ENCODE peak calls at places on chromosomes 5 and 9, in seven cellular contexts. One of them, this sample, is unnamed.
A peak's percentile ranks its signal among the peaks of the same experiment; 100 is the strongest.

GRCh38 chr9:14348241-14349140 is 34.5 kb upstream of the NFIB start:
- DNase-seq in cardiac muscle cell: no peak
- DNase-seq in SK-N-SH: peak; percentile 16
- DNase-seq in PC-9: no peak
- DNase-seq in ovary: no peak
- DNase-seq in IMR-90: no peak
- DNase-seq in coronary artery: no peak
- DNase-seq in this sample: no peak

GRCh38 chr5:541888-542692 is 17.8 kb upstream of the SLC9A3 start:
- DNase-seq in PC-9: no peak
- DNase-seq in cardiac muscle cell: no peak
- DNase-seq in IMR-90: no peak
- DNase-seq in ovary: no peak
- DNase-seq in coronary artery: no peak
- DNase-seq in SK-N-SH: no peak
- DNase-seq in this sample: no peak

GRCh38 chr5:170482511-170482910 is 21.3 kb upstream of the KCNIP1 start:
- DNase-seq in SK-N-SH: no peak
- DNase-seq in ovary: no peak
- DNase-seq in IMR-90: no peak
- DNase-seq in cardiac muscle cell: no peak
- DNase-seq in coronary artery: peak; percentile 3
- DNase-seq in PC-9: no peak
- DNase-seq in this sample: no peak

GRCh38 chr5:148880696-148881095 is 54.3 kb downstream of the ADRB2 start:
- DNase-seq in cardiac muscle cell: peak; percentile 26
- DNase-seq in PC-9: no peak
- DNase-seq in SK-N-SH: no peak
- DNase-seq in IMR-90: no peak
- DNase-seq in coronary artery: no peak
- DNase-seq in ovary: no peak
- DNase-seq in this sample: no peak

GRCh38 chr5:92548351-92548750 is 1032.7 kb downstream of the NR2F1-AS1 start:
- DNase-seq in cardiac muscle cell: no peak
- DNase-seq in IMR-90: peak; percentile 88
- DNase-seq in ovary: no peak
- DNase-seq in PC-9: no peak
- DNase-seq in coronary artery: no peak
- DNase-seq in SK-N-SH: no peak
- DNase-seq in this sample: no peak

GRCh38 chr9:123655681-123656423 is 274.1 kb downstream of the DENND1A start:
- DNase-seq in PC-9: no peak
- DNase-seq in ovary: no peak
- DNase-seq in coronary artery: no peak
- DNase-seq in SK-N-SH: no peak
- DNase-seq in cardiac muscle cell: no peak
- DNase-seq in IMR-90: no peak
- DNase-seq in this sample: no peak

GRCh38 chr5:53427965-53428364 is 52.5 kb upstream of the FST start:
- DNase-seq in ovary: no peak
- DNase-seq in coronary artery: no peak
- DNase-seq in cardiac muscle cell: no peak
- DNase-seq in IMR-90: no peak
- DNase-seq in SK-N-SH: no peak
- DNase-seq in PC-9: no peak
- DNase-seq in this sample: no peak

GRCh38 chr5:179340465-179340864 is 4.8 kb downstream of the ADAMTS2 start:
- DNase-seq in SK-N-SH: no peak
- DNase-seq in IMR-90: no peak
- DNase-seq in ovary: no peak
- DNase-seq in PC-9: no peak
- DNase-seq in cardiac muscle cell: no peak
- DNase-seq in coronary artery: no peak
- DNase-seq in this sample: no peak

GRCh38 chr5:177314376-177315342 is 3.0 kb upstream of the MXD3 start:
- DNase-seq in coronary artery: no peak
- DNase-seq in IMR-90: no peak
- DNase-seq in cardiac muscle cell: no peak
- DNase-seq in SK-N-SH: no peak
- DNase-seq in ovary: peak; percentile 41
- DNase-seq in PC-9: no peak
- DNase-seq in this sample: no peak

GRCh38 chr9:129697956-129698757 is 32.7 kb downstream of the PRRX2 start:
- DNase-seq in coronary artery: peak; percentile 84
- DNase-seq in SK-N-SH: peak; percentile 67
- DNase-seq in cardiac muscle cell: no peak
- DNase-seq in ovary: peak; percentile 44
- DNase-seq in IMR-90: no peak
- DNase-seq in PC-9: no peak
- DNase-seq in this sample: no peak

GRCh38 chr5:111582962-111583669 is 70.8 kb upstream of the STARD4 start:
- DNase-seq in IMR-90: peak; percentile 89
- DNase-seq in SK-N-SH: no peak
- DNase-seq in coronary artery: no peak
- DNase-seq in PC-9: no peak
- DNase-seq in cardiac muscle cell: peak; percentile 92
- DNase-seq in ovary: no peak
- DNase-seq in this sample: no peak

GRCh38 chr5:39775058-39775457 is 350.3 kb upstream of the DAB2 start:
- DNase-seq in PC-9: no peak
- DNase-seq in cardiac muscle cell: no peak
- DNase-seq in SK-N-SH: no peak
- DNase-seq in ovary: no peak
- DNase-seq in coronary artery: no peak
- DNase-seq in IMR-90: peak; percentile 57
- DNase-seq in this sample: no peak

GRCh38 chr5:108983456-108984092 is 235.9 kb downstream of the FER start:
- DNase-seq in SK-N-SH: no peak
- DNase-seq in PC-9: no peak
- DNase-seq in coronary artery: no peak
- DNase-seq in IMR-90: peak; percentile 71
- DNase-seq in ovary: no peak
- DNase-seq in cardiac muscle cell: no peak
- DNase-seq in this sample: no peak

GRCh38 chr5:4375640-4376039 is 764.5 kb upstream of the ADAMTS16 start:
- DNase-seq in PC-9: no peak
- DNase-seq in coronary artery: no peak
- DNase-seq in ovary: no peak
- DNase-seq in cardiac muscle cell: no peak
- DNase-seq in IMR-90: no peak
- DNase-seq in SK-N-SH: no peak
- DNase-seq in this sample: no peak

GRCh38 chr5:26329562-26330189 is 708.7 kb downstream of the CDH9 start:
- DNase-seq in coronary artery: no peak
- DNase-seq in SK-N-SH: peak; percentile 14
- DNase-seq in IMR-90: no peak
- DNase-seq in cardiac muscle cell: peak; percentile 37
- DNase-seq in ovary: no peak
- DNase-seq in PC-9: no peak
- DNase-seq in this sample: no peak

GRCh38 chr9:76114144-76114543 is 223.7 kb downstream of the PCSK5 start:
- DNase-seq in PC-9: no peak
- DNase-seq in IMR-90: peak; percentile 34
- DNase-seq in ovary: peak; percentile 79
- DNase-seq in SK-N-SH: no peak
- DNase-seq in coronary artery: no peak
- DNase-seq in cardiac muscle cell: no peak
- DNase-seq in this sample: no peak

GRCh38 chr9:130078547-130078946 is 24.8 kb downstream of the GPR107 start:
- DNase-seq in cardiac muscle cell: no peak
- DNase-seq in coronary artery: no peak
- DNase-seq in PC-9: no peak
- DNase-seq in SK-N-SH: no peak
- DNase-seq in ovary: no peak
- DNase-seq in IMR-90: no peak
- DNase-seq in this sample: no peak

GRCh38 chr5:96193946-96194345 is 232.3 kb upstream of the ELL2 start:
- DNase-seq in ovary: no peak
- DNase-seq in SK-N-SH: no peak
- DNase-seq in IMR-90: no peak
- DNase-seq in cardiac muscle cell: no peak
- DNase-seq in coronary artery: no peak
- DNase-seq in PC-9: no peak
- DNase-seq in this sample: no peak

GRCh38 chr9:93655621-93656425 is 79.4 kb downstream of the PHF2 start:
- DNase-seq in ovary: peak; percentile 16
- DNase-seq in PC-9: no peak
- DNase-seq in SK-N-SH: no peak
- DNase-seq in cardiac muscle cell: no peak
- DNase-seq in IMR-90: no peak
- DNase-seq in coronary artery: peak; percentile 64
- DNase-seq in this sample: no peak

GRCh38 chr5:56763711-56764466 is 51.5 kb upstream of the MAP3K1 start:
- DNase-seq in SK-N-SH: peak; percentile 71
- DNase-seq in PC-9: peak; percentile 83
- DNase-seq in IMR-90: peak; percentile 65
- DNase-seq in ovary: no peak
- DNase-seq in coronary artery: no peak
- DNase-seq in cardiac muscle cell: no peak
- DNase-seq in this sample: no peak

GRCh38 chr5:31413030-31413812 is 118.7 kb downstream of the DROSHA start:
- DNase-seq in PC-9: no peak
- DNase-seq in cardiac muscle cell: no peak
- DNase-seq in IMR-90: no peak
- DNase-seq in SK-N-SH: no peak
- DNase-seq in ovary: no peak
- DNase-seq in coronary artery: no peak
- DNase-seq in this sample: no peak

DNA sequence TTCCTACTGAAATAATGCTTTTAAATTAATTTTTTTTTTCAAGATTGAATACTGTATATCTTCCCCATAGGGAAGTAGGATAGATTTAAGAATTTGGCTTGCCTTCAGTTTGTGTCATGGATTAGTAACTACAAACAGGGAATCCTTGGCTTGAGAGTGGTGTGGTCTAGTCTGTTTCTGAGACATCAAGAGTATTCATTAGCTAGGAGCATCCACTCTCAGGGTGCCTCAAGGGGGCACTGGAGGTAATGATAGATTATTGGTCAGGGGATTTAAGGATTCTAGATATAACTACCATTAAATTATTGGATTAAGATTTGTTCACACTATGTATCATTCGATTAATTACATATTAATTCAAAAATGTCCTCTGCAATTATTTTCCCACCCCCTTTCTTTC is 91.8 kb upstream of the TXNDC8 start:
- DNase-seq in PC-9: no peak
- DNase-seq in ovary: no peak
- DNase-seq in coronary artery: no peak
- DNase-seq in IMR-90: peak; percentile 12
- DNase-seq in SK-N-SH: no peak
- DNase-seq in cardiac muscle cell: no peak
- DNase-seq in this sample: no peak
- TF ChIP-seq CTCF in PC-9: no peak
- TF ChIP-seq CTCF in ovary: no peak
- TF ChIP-seq CTCF in coronary artery: no peak
- TF ChIP-seq CTCF in IMR-90: no peak
- TF ChIP-seq CTCF in SK-N-SH: no peak
- TF ChIP-seq CTCF in cardiac muscle cell: peak; percentile 20
- TF ChIP-seq CTCF in this sample: no peak

DNA sequence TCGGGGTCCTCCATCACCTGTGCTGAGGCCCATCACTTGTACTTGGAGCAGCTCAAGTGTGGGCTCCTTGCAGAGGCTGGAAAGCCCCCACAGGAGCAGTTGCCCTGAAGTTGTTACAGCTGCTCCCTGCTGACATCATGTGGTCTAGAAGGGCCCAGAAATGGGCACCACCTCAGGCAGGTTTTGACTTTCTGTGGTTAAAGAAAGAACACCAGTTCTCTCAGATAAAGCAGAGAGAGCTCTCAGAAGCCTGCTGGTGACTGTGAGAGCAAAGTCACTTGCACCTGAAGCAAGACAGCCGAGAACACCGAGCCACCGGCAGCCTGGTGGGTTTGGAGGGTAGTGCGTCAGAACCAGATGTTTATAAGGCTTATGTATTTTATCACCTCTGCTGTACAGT is 70.4 kb downstream of the MVB12B start:
- DNase-seq in cardiac muscle cell: no peak
- DNase-seq in SK-N-SH: no peak
- DNase-seq in coronary artery: no peak
- DNase-seq in ovary: no peak
- DNase-seq in IMR-90: no peak
- DNase-seq in PC-9: no peak
- DNase-seq in this sample: no peak
- TF ChIP-seq CTCF in cardiac muscle cell: no peak
- TF ChIP-seq CTCF in SK-N-SH: no peak
- TF ChIP-seq CTCF in coronary artery: no peak
- TF ChIP-seq CTCF in ovary: no peak
- TF ChIP-seq CTCF in IMR-90: no peak
- TF ChIP-seq CTCF in PC-9: no peak
- TF ChIP-seq CTCF in this sample: peak; percentile 9

GRCh38 chr5:76715484-76715733 is 517 bp upstream of the F2R start:
- DNase-seq in IMR-90: no peak
- DNase-seq in SK-N-SH: no peak
- DNase-seq in PC-9: no peak
- DNase-seq in ovary: no peak
- DNase-seq in coronary artery: no peak
- DNase-seq in cardiac muscle cell: no peak
- DNase-seq in this sample: no peak

GRCh38 chr5:76715734-76716455 is at the start of gene F2R:
- DNase-seq in SK-N-SH: peak; percentile 94
- DNase-seq in cardiac muscle cell: peak; percentile 80
- DNase-seq in PC-9: peak; percentile 30
- DNase-seq in IMR-90: peak; percentile 70
- DNase-seq in ovary: peak; percentile 54
- DNase-seq in coronary artery: peak; percentile 85
- DNase-seq in this sample: peak; percentile 87

GRCh38 chr5:76716456-76717157 is 681 bp downstream of the F2R start:
- DNase-seq in SK-N-SH: peak; percentile 56
- DNase-seq in ovary: no peak
- DNase-seq in PC-9: no peak
- DNase-seq in coronary artery: no peak
- DNase-seq in cardiac muscle cell: peak; percentile 28
- DNase-seq in IMR-90: no peak
- DNase-seq in this sample: no peak

GRCh38 chr5:76717222-76718083 is 1.5 kb downstream of the F2R start:
- DNase-seq in cardiac muscle cell: peak; percentile 10
- DNase-seq in SK-N-SH: no peak
- DNase-seq in ovary: no peak
- DNase-seq in PC-9: no peak
- DNase-seq in IMR-90: no peak
- DNase-seq in coronary artery: no peak
- DNase-seq in this sample: no peak

GRCh38 chr5:76714771-76715483 is 999 bp upstream of the F2R start:
- DNase-seq in ovary: peak; percentile 37
- DNase-seq in PC-9: peak; percentile 14
- DNase-seq in cardiac muscle cell: peak; percentile 33
- DNase-seq in IMR-90: no peak
- DNase-seq in coronary artery: no peak
- DNase-seq in SK-N-SH: peak; percentile 68
- DNase-seq in this sample: no peak
- TF ChIP-seq CTCF in ovary: no peak
- TF ChIP-seq CTCF in PC-9: no peak
- TF ChIP-seq CTCF in cardiac muscle cell: no peak
- TF ChIP-seq CTCF in IMR-90: no peak
- TF ChIP-seq CTCF in coronary artery: no peak
- TF ChIP-seq CTCF in SK-N-SH: no peak
- TF ChIP-seq CTCF in this sample: no peak

GRCh38 chr9:104177676-104178075 is 83.6 kb downstream of the SMC2 start:
- DNase-seq in IMR-90: no peak
- DNase-seq in coronary artery: no peak
- DNase-seq in cardiac muscle cell: no peak
- DNase-seq in ovary: no peak
- DNase-seq in PC-9: no peak
- DNase-seq in SK-N-SH: no peak
- DNase-seq in this sample: no peak

GRCh38 chr9:104173020-104173419 is 78.9 kb downstream of the SMC2 start:
- DNase-seq in PC-9: no peak
- DNase-seq in ovary: no peak
- DNase-seq in cardiac muscle cell: no peak
- DNase-seq in IMR-90: no peak
- DNase-seq in SK-N-SH: no peak
- DNase-seq in coronary artery: no peak
- DNase-seq in this sample: no peak

GRCh38 chr9:104177003-104177611 is 83.0 kb downstream of the SMC2 start:
- DNase-seq in IMR-90: no peak
- DNase-seq in cardiac muscle cell: peak; percentile 28
- DNase-seq in PC-9: no peak
- DNase-seq in SK-N-SH: no peak
- DNase-seq in ovary: no peak
- DNase-seq in coronary artery: no peak
- DNase-seq in this sample: no peak
- TF ChIP-seq CTCF in IMR-90: no peak
- TF ChIP-seq CTCF in cardiac muscle cell: peak; percentile 50
- TF ChIP-seq CTCF in PC-9: peak; percentile 63
- TF ChIP-seq CTCF in SK-N-SH: peak; percentile 67
- TF ChIP-seq CTCF in ovary: no peak
- TF ChIP-seq CTCF in coronary artery: peak; percentile 21
- TF ChIP-seq CTCF in this sample: peak; percentile 40